ENCODE peak calls at places on chromosomes 6 and 20, in five cellular contexts. A is ascending aorta, Z is HL-60, T is testis, H is dorsolateral prefrontal cortex. S is an unnamed sample.

GRCh38 chr20:35652641-35653429 is 11.9 kb downstream of the CPNE1 start:
- DNase-seq in A (no peak), Z (no peak), T (no peak), H (no peak), S (no peak)

GRCh38 chr20:46264391-46265266 is 43.7 kb downstream of the CDH22 start:
- DNase-seq in A (no peak), Z (no peak), T (no peak), H (no peak), S (no peak)

GRCh38 chr20:1440024-1440423 is 26.6 kb downstream of the NSFL1C start:
- DNase-seq in A (no peak), Z (peak; percentile 30), T (no peak), H (no peak), S (no peak)

GRCh38 chr6:36432151-36432633 is 10.5 kb downstream of the PXT1 start:
- DNase-seq in A (no peak), Z (no peak), T (no peak), H (no peak), S (no peak)

GRCh38 chr6:83008631-83009030 is 57.0 kb downstream of the UBE3D start:
- DNase-seq in A (no peak), Z (no peak), T (no peak), H (no peak), S (no peak)

GRCh38 chr6:3722211-3722621 is 29.3 kb downstream of the PXDC1 start:
- DNase-seq in A (no peak), Z (no peak), T (no peak), H (no peak), S (no peak)

GRCh38 chr6:165059032-165059431 is 250.4 kb downstream of the C6orf118 start:
- DNase-seq in A (no peak), Z (no peak), T (no peak), H (no peak), S (no peak)

GRCh38 chr6:10413850-10414765 is 766 bp downstream of the TFAP2A start:
- DNase-seq in A (no peak), Z (no peak), T (no peak), H (no peak), S (no peak)

GRCh38 chr20:35971981-35972380 is 3.6 kb downstream of the CNBD2 start:
- DNase-seq in A (no peak), Z (no peak), T (no peak), H (no peak), S (no peak)

GRCh38 chr20:44805991-44806729 is 4.2 kb downstream of the RIMS4 start:
- DNase-seq in A (peak; percentile 79), Z (no peak), T (peak; percentile 89), H (peak; percentile 93), S (peak; percentile 90)

GRCh38 chr6:121630716-121631115 is 195.3 kb downstream of the GJA1 start:
- DNase-seq in A (no peak), Z (no peak), T (no peak), H (no peak), S (no peak)

GRCh38 chr20:62406635-62407176 is 379 bp downstream of the CABLES2 start:
- DNase-seq in A (no peak), Z (no peak), T (no peak), H (no peak), S (no peak)

GRCh38 chr20:59631751-59632380 is 27.5 kb downstream of the PHACTR3 start:
- DNase-seq in A (no peak), Z (no peak), T (no peak), H (no peak), S (no peak)

GRCh38 chr6:36029464-36029863 is 1.9 kb downstream of the MAPK14 start:
- DNase-seq in A (no peak), Z (peak; percentile 49), T (no peak), H (no peak), S (no peak)

GRCh38 chr6:26064619-26065257 is 22.5 kb upstream of the HFE start:
- DNase-seq in A (no peak), Z (peak; percentile 42), T (no peak), H (no peak), S (no peak)

GRCh38 chr20:4369798-4370124 is 351.9 kb upstream of the PRND start:
- DNase-seq in A (no peak), Z (peak; percentile 86), T (no peak), H (no peak), S (no peak)

GRCh38 chr6:131062245-131063027 is 609 bp downstream of the EPB41L2 start:
- DNase-seq in A (peak; percentile 67), Z (no peak), T (peak; percentile 31), H (no peak), S (peak; percentile 73)

GRCh38 chr20:46308258-46309157 is at the start of gene CDH22:
- DNase-seq in A (no peak), Z (peak; percentile 69), T (peak; percentile 67), H (peak; percentile 66), S (peak; percentile 49)

DNA sequence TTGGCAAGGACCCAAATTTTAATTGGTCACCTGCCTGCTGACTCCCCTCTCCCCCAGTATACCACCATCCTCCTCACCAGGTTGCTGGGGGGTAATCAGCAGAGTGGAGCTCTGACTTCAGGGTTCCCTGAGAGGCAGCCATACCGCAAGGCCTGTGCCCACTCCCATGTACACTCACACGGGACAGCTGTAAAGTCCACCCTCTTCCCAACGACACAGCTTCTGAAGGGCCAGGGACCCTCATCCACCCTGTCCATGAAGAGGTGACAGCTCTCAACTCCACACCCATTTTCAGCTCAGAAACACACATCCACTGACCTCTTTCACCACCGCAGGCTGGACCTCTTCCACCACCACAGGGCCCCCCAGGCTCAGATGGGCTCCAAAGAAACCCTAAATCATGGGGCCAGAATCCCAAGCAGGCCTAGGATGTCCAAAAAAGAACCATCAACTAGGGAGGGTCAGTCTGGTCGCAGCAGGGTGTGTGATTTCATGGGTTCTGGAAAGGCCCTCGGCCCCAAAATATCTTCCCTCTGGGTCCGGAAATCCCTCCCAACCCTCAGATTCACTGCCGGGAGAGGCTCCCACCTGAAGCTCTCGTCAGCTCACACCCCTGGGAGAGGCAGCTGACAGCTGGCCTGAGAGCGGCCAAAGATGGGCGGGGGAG is 29.9 kb downstream of the TFEB start:
- DNase-seq in A (no peak), Z (no peak), T (no peak), H (no peak), S (no peak)
- H3K4me3 ChIP-seq in A (peak overlapping the region; percentile 5), Z (no peak overlapping the region), T (no peak overlapping the region), H (peak overlapping the region; percentile 35), S (no peak overlapping the region)

DNA sequence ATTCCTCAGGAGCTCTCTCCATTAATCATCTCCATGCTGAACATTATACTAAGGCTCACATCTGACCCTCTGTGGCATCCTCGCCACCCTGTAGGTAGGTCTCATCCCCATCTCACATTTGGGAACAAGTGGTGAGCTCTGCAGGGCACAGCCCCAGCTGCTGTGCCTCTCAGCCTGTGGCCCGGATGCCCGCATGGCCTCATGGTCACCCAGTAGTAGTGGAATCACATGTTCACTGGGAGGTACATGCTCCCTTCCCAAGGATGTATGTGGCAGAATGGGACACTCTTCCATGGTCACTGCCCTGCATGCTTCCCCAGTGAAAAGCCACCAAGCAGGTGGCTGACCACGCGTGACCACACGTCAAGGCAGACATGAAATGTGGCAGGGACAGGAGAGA is 26.3 kb upstream of the APMAP start:
- DNase-seq in A (peak; percentile 35), Z (no peak), T (no peak), H (peak; percentile 8), S (no peak)
- H3K27ac ChIP-seq in A (no peak overlapping the region), Z (no peak overlapping the region), T (no peak overlapping the region), H (no peak overlapping the region), S (no peak overlapping the region)

GRCh38 chr6:110815260-110816109 is at the start of gene CDK19:
- DNase-seq in A (peak; percentile 99), Z (peak; percentile 100), T (peak; percentile 99), H (peak; percentile 97), S (peak; percentile 98)

GRCh38 chr6:110813813-110814487 is 1.3 kb downstream of the CDK19 start:
- DNase-seq in A (no peak), Z (peak; percentile 47), T (peak; percentile 41), H (no peak), S (no peak)

GRCh38 chr6:110814488-110815259 is 595 bp downstream of the CDK19 start:
- DNase-seq in A (peak; percentile 77), Z (peak; percentile 66), T (peak; percentile 71), H (peak; percentile 51), S (peak; percentile 54)

GRCh38 chr6:110812719-110813118 is 2.5 kb downstream of the CDK19 start:
- DNase-seq in A (no peak), Z (no peak), T (no peak), H (no peak), S (no peak)

DNA sequence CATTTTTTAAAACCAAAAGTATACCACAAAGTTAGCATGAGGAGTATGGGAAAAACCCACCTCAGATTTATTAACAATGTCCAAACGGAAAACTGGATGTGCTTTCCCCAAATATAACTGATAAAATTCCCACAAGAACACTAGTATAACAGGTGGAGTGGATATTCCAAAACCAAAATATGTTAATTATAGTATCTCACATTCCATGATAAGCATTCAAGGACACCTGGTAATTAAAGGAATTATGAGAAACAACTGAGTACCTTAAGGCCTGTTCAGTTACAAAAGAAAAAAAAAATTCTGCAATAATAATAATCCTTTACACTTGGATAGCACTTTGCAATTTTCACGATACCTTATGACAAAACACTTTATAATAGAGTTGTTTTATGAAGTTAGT is 1.9 kb downstream of the CDK19 start:
- DNase-seq in A (no peak), Z (no peak), T (no peak), H (no peak), S (no peak)
- H3K4me3 ChIP-seq in A (peak overlapping the region; percentile 97), Z (no peak overlapping the region), T (peak overlapping the region; percentile 91), H (peak overlapping the region; percentile 93), S (no peak overlapping the region)

GRCh38 chr20:50247196-50248094 is 56.8 kb downstream of the CEBPB start:
- DNase-seq in A (no peak), Z (no peak), T (no peak), H (no peak), S (no peak)
- H3K27ac ChIP-seq in A (no peak overlapping the region), Z (no peak overlapping the region), T (no peak overlapping the region), H (no peak overlapping the region), S (no peak overlapping the region)

GRCh38 chr6:55782275-55782674 is 93.1 kb downstream of the BMP5 start:
- DNase-seq in A (no peak), Z (no peak), T (no peak), H (no peak), S (no peak)
- H3K4me3 ChIP-seq in A (no peak overlapping the region), Z (no peak overlapping the region), T (no peak overlapping the region), H (no peak overlapping the region), S (no peak overlapping the region)

GRCh38 chr20:41392871-41393704 is 26.5 kb upstream of the EMILIN3 start:
- DNase-seq in A (no peak), Z (no peak), T (peak; percentile 95), H (peak; percentile 54), S (peak; percentile 96)

GRCh38 chr20:41392295-41392694 is 25.7 kb upstream of the EMILIN3 start:
- DNase-seq in A (no peak), Z (no peak), T (no peak), H (no peak), S (no peak)

GRCh38 chr20:41393705-41394066 is 27.1 kb upstream of the EMILIN3 start:
- DNase-seq in A (no peak), Z (no peak), T (peak; percentile 44), H (peak; percentile 77), S (no peak)

GRCh38 chr20:41390889-41391288 is 24.3 kb upstream of the EMILIN3 start:
- DNase-seq in A (no peak), Z (no peak), T (no peak), H (no peak), S (no peak)

GRCh38 chr20:41391587-41392001 is 25.0 kb upstream of the EMILIN3 start:
- DNase-seq in A (no peak), Z (no peak), T (no peak), H (no peak), S (no peak)
- H3K27ac ChIP-seq in A (no peak overlapping the region), Z (no peak overlapping the region), T (no peak overlapping the region), H (no peak overlapping the region), S (no peak overlapping the region)